ENCODE peak calls at places on chromosomes 5 and 9, in four cellular contexts. One of them, this sample, is unnamed.

GRCh38 chr9:109602987-109603386 is 104.9 kb upstream of the PTPN3 start:
- DNase-seq in GM12891: no peak
- DNase-seq in HepG2: no peak
- DNase-seq in H1: no peak
- DNase-seq in this sample: no peak

GRCh38 chr5:147512640-147513334 is 2.9 kb upstream of the DPYSL3 start:
- DNase-seq in GM12891: no peak
- DNase-seq in HepG2: no peak
- DNase-seq in H1: no peak
- DNase-seq in this sample: no peak

GRCh38 chr5:82749453-82749852 is 327.7 kb downstream of the TMEM167A start:
- DNase-seq in GM12891: no peak
- DNase-seq in HepG2: no peak
- DNase-seq in H1: no peak
- DNase-seq in this sample: no peak

GRCh38 chr5:157471709-157472108 is 11.7 kb downstream of the NIPAL4 start:
- DNase-seq in GM12891: no peak
- DNase-seq in HepG2: peak; percentile 30
- DNase-seq in H1: no peak
- DNase-seq in this sample: no peak

GRCh38 chr5:33788922-33789321 is 102.9 kb downstream of the ADAMTS12 start:
- DNase-seq in GM12891: no peak
- DNase-seq in HepG2: no peak
- DNase-seq in H1: no peak
- DNase-seq in this sample: no peak

GRCh38 chr9:20186231-20186630 is 397.4 kb upstream of the SLC24A2 start:
- DNase-seq in GM12891: no peak
- DNase-seq in HepG2: no peak
- DNase-seq in H1: no peak
- DNase-seq in this sample: no peak

GRCh38 chr9:113454914-113455761 is 8.4 kb upstream of the RGS3 start:
- DNase-seq in GM12891: no peak
- DNase-seq in HepG2: peak; percentile 83
- DNase-seq in H1: no peak
- DNase-seq in this sample: no peak

GRCh38 chr9:36470891-36471290 is 70.8 kb upstream of the RNF38 start:
- DNase-seq in GM12891: peak; percentile 63
- DNase-seq in HepG2: no peak
- DNase-seq in H1: no peak
- DNase-seq in this sample: peak; percentile 64

GRCh38 chr9:98894766-98895165 is 48.9 kb upstream of the COL15A1 start:
- DNase-seq in GM12891: no peak
- DNase-seq in HepG2: no peak
- DNase-seq in H1: no peak
- DNase-seq in this sample: no peak
- TF ChIP-seq TAF1 in GM12891: no peak
- TF ChIP-seq TAF1 in HepG2: no peak
- TF ChIP-seq TAF1 in H1: no peak
- TF ChIP-seq TAF1 in this sample: no peak

GRCh38 chr9:116939605-116940004 is 252.5 kb downstream of the TRIM32 start:
- DNase-seq in GM12891: no peak
- DNase-seq in HepG2: no peak
- DNase-seq in H1: no peak
- DNase-seq in this sample: no peak

GRCh38 chr9:116939161-116939560 is 252.1 kb downstream of the TRIM32 start:
- DNase-seq in GM12891: no peak
- DNase-seq in HepG2: no peak
- DNase-seq in H1: no peak
- DNase-seq in this sample: no peak

GRCh38 chr9:116935149-116935897 is 248.2 kb downstream of the TRIM32 start:
- DNase-seq in GM12891: no peak
- DNase-seq in HepG2: no peak
- DNase-seq in H1: no peak
- DNase-seq in this sample: no peak

GRCh38 chr9:116940614-116941215 is 253.6 kb downstream of the TRIM32 start:
- DNase-seq in GM12891: no peak
- DNase-seq in HepG2: no peak
- DNase-seq in H1: no peak
- DNase-seq in this sample: no peak

GRCh38 chr9:116937361-116937760 is 250.3 kb downstream of the TRIM32 start:
- DNase-seq in GM12891: no peak
- DNase-seq in HepG2: no peak
- DNase-seq in H1: no peak
- DNase-seq in this sample: no peak
- TF ChIP-seq TAF1 in GM12891: no peak
- TF ChIP-seq TAF1 in HepG2: no peak
- TF ChIP-seq TAF1 in H1: no peak
- TF ChIP-seq TAF1 in this sample: no peak

GRCh38 chr5:181261320-181262085 is 560 bp upstream of the TRIM52 start:
- DNase-seq in GM12891: peak; percentile 52
- DNase-seq in HepG2: peak; percentile 61
- DNase-seq in H1: no peak
- DNase-seq in this sample: peak; percentile 45
- TF ChIP-seq TAF1 in GM12891: peak; percentile 68
- TF ChIP-seq TAF1 in HepG2: peak; percentile 69
- TF ChIP-seq TAF1 in H1: peak; percentile 12
- TF ChIP-seq TAF1 in this sample: peak; percentile 30

GRCh38 chr9:77710276-77710675 is 62.2 kb upstream of the GNA14 start:
- DNase-seq in GM12891: no peak
- DNase-seq in HepG2: no peak
- DNase-seq in H1: no peak
- DNase-seq in this sample: no peak

GRCh38 chr9:77710965-77711657 is 63.0 kb upstream of the GNA14 start:
- DNase-seq in GM12891: no peak
- DNase-seq in HepG2: no peak
- DNase-seq in H1: no peak
- DNase-seq in this sample: no peak

GRCh38 chr9:77712533-77713130 is 64.5 kb upstream of the GNA14 start:
- DNase-seq in GM12891: no peak
- DNase-seq in HepG2: peak; percentile 20
- DNase-seq in H1: no peak
- DNase-seq in this sample: no peak

GRCh38 chr9:77707696-77708095 is 59.6 kb upstream of the GNA14 start:
- DNase-seq in GM12891: no peak
- DNase-seq in HepG2: peak; percentile 62
- DNase-seq in H1: no peak
- DNase-seq in this sample: no peak

GRCh38 chr9:77708416-77708815 is 60.3 kb upstream of the GNA14 start:
- DNase-seq in GM12891: no peak
- DNase-seq in HepG2: no peak
- DNase-seq in H1: no peak
- DNase-seq in this sample: no peak
- TF ChIP-seq TAF1 in GM12891: no peak
- TF ChIP-seq TAF1 in HepG2: no peak
- TF ChIP-seq TAF1 in H1: no peak
- TF ChIP-seq TAF1 in this sample: no peak

GRCh38 chr9:131235480-131235851 is 40.8 kb downstream of the FAM78A start:
- DNase-seq in GM12891: no peak
- DNase-seq in HepG2: no peak
- DNase-seq in H1: no peak
- DNase-seq in this sample: no peak

GRCh38 chr9:131234799-131235479 is 41.4 kb downstream of the FAM78A start:
- DNase-seq in GM12891: no peak
- DNase-seq in HepG2: no peak
- DNase-seq in H1: no peak
- DNase-seq in this sample: no peak

GRCh38 chr9:131236161-131236560 is 40.1 kb downstream of the FAM78A start:
- DNase-seq in GM12891: no peak
- DNase-seq in HepG2: no peak
- DNase-seq in H1: no peak
- DNase-seq in this sample: no peak

GRCh38 chr9:131233989-131234388 is 42.3 kb downstream of the FAM78A start:
- DNase-seq in GM12891: no peak
- DNase-seq in HepG2: no peak
- DNase-seq in H1: no peak
- DNase-seq in this sample: no peak

GRCh38 chr9:131233556-131233955 is 42.8 kb downstream of the FAM78A start:
- DNase-seq in GM12891: no peak
- DNase-seq in HepG2: no peak
- DNase-seq in H1: no peak
- DNase-seq in this sample: no peak
- TF ChIP-seq TAF1 in GM12891: no peak
- TF ChIP-seq TAF1 in HepG2: no peak
- TF ChIP-seq TAF1 in H1: no peak
- TF ChIP-seq TAF1 in this sample: no peak

DNA sequence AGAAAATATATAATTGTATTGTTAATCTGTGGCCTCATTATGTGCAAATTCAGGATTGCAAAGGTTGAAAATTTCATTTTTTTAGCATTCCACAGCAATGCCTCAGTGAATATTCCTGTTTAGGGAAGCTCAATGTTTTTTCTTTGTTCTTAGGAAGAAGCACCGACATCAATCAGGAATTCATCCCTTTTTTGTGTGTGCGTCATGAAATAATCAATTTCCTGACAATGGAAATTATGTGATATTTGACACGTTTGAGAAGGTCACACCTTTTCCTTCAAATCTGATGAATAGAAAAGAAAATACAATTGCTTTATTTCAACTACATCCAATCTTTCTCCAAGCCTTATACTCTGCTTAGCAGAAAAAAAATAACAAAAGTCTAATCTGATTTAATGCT is 662.8 kb upstream of the FTMT start:
- DNase-seq in GM12891: no peak
- DNase-seq in HepG2: no peak
- DNase-seq in H1: no peak
- DNase-seq in this sample: no peak
- TF ChIP-seq TAF1 in GM12891: no peak
- TF ChIP-seq TAF1 in HepG2: no peak
- TF ChIP-seq TAF1 in H1: no peak
- TF ChIP-seq TAF1 in this sample: no peak

GRCh38 chr5:54522080-54522479 is 4.5 kb downstream of the SNX18 start:
- DNase-seq in GM12891: no peak
- DNase-seq in HepG2: no peak
- DNase-seq in H1: no peak
- DNase-seq in this sample: no peak

GRCh38 chr5:54519083-54519541 is 1.6 kb downstream of the SNX18 start:
- DNase-seq in GM12891: no peak
- DNase-seq in HepG2: no peak
- DNase-seq in H1: no peak
- DNase-seq in this sample: no peak

GRCh38 chr5:54518146-54519082 is 855 bp downstream of the SNX18 start:
- DNase-seq in GM12891: peak; percentile 40
- DNase-seq in HepG2: no peak
- DNase-seq in H1: no peak
- DNase-seq in this sample: peak; percentile 35

GRCh38 chr5:54520940-54521339 is 3.4 kb downstream of the SNX18 start:
- DNase-seq in GM12891: no peak
- DNase-seq in HepG2: no peak
- DNase-seq in H1: no peak
- DNase-seq in this sample: no peak

DNA sequence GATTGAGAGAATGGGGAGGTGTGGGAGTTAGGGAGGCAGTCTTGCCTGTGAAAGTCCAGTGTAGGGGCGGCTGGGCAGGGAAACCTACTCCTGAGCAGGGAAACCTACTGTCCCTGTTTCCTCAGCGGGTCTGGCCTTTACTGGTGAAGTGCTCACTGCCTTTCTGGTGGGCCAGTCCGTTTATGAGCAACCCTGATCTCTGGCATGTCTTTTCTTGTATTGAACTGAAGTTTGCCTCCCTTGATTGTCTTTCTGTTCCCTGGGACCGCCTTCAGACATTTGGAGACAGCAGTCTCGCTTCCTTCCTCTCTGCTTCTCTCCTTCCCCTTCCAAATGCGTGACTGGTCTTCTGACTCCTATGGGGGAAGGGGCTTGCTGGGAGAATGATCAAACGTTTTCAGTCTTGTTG is 2.9 kb downstream of the SNX18 start:
- DNase-seq in GM12891: no peak
- DNase-seq in HepG2: no peak
- DNase-seq in H1: no peak
- DNase-seq in this sample: no peak
- TF ChIP-seq TAF1 in GM12891: no peak
- TF ChIP-seq TAF1 in HepG2: no peak
- TF ChIP-seq TAF1 in H1: no peak
- TF ChIP-seq TAF1 in this sample: no peak

DNA sequence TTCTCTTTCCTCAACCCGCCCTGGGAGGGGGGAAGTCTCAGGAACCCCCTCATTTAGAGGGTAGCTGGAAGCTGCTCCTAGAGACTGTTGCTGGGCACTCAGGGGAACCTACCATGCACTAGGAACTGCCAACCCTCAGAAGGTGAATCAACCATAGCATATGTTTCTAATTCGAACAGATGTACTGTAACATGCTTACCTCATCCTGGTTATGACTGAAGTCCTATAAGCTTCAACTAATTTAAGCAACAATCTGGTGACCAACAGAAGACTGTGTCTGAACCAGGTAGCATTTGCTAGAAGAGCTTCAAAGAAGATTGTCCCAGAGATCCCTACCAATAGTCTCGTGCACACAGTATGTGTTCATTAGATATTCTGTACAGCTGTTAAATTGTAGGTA is 5.7 kb upstream of the PRDM6 start:
- DNase-seq in GM12891: no peak
- DNase-seq in HepG2: no peak
- DNase-seq in H1: no peak
- DNase-seq in this sample: no peak
- TF ChIP-seq TAF1 in GM12891: no peak
- TF ChIP-seq TAF1 in HepG2: no peak
- TF ChIP-seq TAF1 in H1: no peak
- TF ChIP-seq TAF1 in this sample: no peak

DNA sequence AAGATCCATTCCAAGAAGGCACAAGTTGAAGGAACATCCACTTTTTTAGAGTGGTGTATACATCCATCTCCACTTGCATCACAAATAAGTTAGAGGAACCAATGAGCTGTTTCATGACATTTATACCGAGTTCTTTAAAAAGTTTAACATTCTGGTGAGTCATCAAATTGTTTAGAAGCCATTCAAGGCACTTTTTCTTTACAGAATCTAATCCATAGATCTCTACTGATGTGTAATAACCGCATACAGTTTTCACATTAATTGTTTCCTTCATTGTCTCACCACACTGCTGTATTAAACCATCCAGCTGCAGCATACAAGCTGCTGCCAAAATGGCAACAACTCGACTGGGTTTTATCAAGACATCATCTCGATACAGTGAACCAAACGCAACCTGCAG is 754 bp downstream of the GMCL2 start:
- DNase-seq in GM12891: no peak
- DNase-seq in HepG2: no peak
- DNase-seq in H1: no peak
- DNase-seq in this sample: no peak
- TF ChIP-seq TAF1 in GM12891: no peak
- TF ChIP-seq TAF1 in HepG2: no peak
- TF ChIP-seq TAF1 in H1: no peak
- TF ChIP-seq TAF1 in this sample: no peak

GRCh38 chr5:31755299-31756053 is 116.5 kb downstream of the PDZD2 start:
- DNase-seq in GM12891: no peak
- DNase-seq in HepG2: no peak
- DNase-seq in H1: no peak
- DNase-seq in this sample: no peak
- TF ChIP-seq TAF1 in GM12891: no peak
- TF ChIP-seq TAF1 in HepG2: no peak
- TF ChIP-seq TAF1 in H1: no peak
- TF ChIP-seq TAF1 in this sample: no peak